ENCODE peak calls at places on chromosomes 5 and 9, in five cellular contexts. G is OCI-LY7; E is effector memory CD4-positive, alpha-beta T cell; Y is astrocyte; C is suprapubic skin. M is an unnamed sample. For H3K4me1, the result is how much of the 10 kb centered on the place peaks cover.

GRCh38 chr9:135605238-135605781 is 34.0 kb downstream of the GLT6D1 start:
- DNase-seq in G (no peak), E (no peak), Y (no peak), C (no peak), M (no peak)

GRCh38 chr5:95924720-95925119 is 36.9 kb downstream of the ELL2 start:
- DNase-seq in G (no peak), E (no peak), Y (no peak), C (no peak), M (no peak)

GRCh38 chr9:25562101-25562500 is 116.1 kb downstream of the TUSC1 start:
- DNase-seq in G (no peak), E (no peak), Y (no peak), C (no peak), M (no peak)

GRCh38 chr5:127296321-127296720 is 5.7 kb downstream of the MEGF10 start:
- DNase-seq in G (no peak), E (no peak), Y (peak), C (no peak), M (no peak)

GRCh38 chr5:179818746-179819295 is 1.9 kb upstream of the SQSTM1 start:
- DNase-seq in G (peak), E (peak), Y (peak), C (peak), M (peak)

GRCh38 chr5:172837640-172838039 is 3.6 kb downstream of the ERGIC1 start:
- DNase-seq in G (peak), E (peak), Y (no peak), C (no peak), M (no peak)

GRCh38 chr5:65018763-65019162 is 250.0 kb downstream of the CWC27 start:
- DNase-seq in G (no peak), E (no peak), Y (no peak), C (no peak), M (peak)

GRCh38 chr5:157076558-157076957 is 17.6 kb upstream of the HAVCR1 start:
- DNase-seq in G (no peak), E (no peak), Y (peak), C (no peak), M (peak)

GRCh38 chr5:72558383-72558782 is 51.2 kb upstream of the ZNF366 start:
- DNase-seq in G (no peak), E (no peak), Y (no peak), C (no peak), M (no peak)

GRCh38 chr9:22693151-22693550 is 246.5 kb downstream of the DMRTA1 start:
- DNase-seq in G (no peak), E (no peak), Y (peak), C (no peak), M (no peak)

DNA sequence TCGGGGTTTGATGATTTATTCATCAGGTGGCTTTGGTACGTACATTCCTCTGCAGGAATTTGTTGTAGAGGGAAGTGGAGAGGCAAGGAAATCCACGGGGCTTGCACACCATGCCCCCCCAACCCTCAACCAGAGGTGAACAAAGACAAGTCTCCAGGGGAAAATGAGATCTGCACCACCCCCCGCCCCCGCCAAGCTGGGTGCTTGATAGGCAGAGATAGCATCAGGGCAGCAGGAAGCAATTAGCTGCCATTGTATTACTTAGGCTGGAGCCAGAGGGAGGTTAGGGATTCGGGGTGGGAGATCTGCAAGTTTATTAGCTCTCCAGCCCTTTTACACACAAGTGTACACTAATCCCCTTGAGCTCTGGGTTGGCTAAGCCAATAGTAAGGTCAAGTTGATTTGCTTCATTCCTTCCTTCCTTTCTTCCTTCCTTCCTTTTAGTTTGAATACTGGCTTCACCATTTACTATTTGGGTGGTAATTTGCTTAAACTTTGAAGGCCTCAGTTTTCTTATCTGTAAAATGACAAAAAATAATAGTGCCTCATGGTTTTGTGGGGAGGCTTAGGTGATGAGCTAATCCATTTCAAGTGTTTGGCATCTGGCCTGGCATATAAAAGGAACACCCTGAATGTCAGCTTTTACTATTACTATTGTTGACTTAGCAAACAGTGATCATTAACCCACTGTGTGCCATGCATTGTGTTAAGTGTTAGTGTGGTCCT is 34.1 kb downstream of the SPRY4 start:
- DNase-seq in G (no peak), E (no peak), Y (peak), C (no peak), M (no peak)
- H3K4me1 ChIP-seq in G (under half), E (under half), Y (under half), C (under half), M (under half)

DNA sequence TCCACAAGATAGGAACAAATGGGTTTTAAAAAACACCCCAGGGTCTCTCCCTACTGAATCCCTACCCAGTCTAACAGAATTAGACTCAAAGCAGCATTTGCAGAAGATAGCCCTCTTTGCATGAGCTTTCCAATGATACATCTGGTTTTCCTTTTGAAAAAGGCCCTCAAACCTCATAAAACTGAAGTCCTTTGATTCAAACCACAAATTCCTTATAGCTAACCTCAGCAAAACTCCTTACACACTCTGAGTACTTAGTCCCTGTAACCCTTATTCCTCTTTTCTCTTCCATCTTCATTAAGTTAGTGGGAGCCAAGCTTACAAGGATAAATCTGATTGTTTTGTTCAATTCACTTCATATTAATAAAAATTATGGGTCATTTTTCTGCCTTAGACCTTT is 90.5 kb upstream of the TNC start:
- DNase-seq in G (no peak), E (no peak), Y (peak), C (no peak), M (no peak)
- H3K4me3 ChIP-seq in G (no peak), E (no peak), Y (no peak), C (no peak), M (no peak)

GRCh38 chr9:125603478-125604021 is 103.5 kb downstream of the MAPKAP1 start:
- DNase-seq in G (no peak), E (no peak), Y (no peak), C (no peak), M (no peak)
- H3K4me1 ChIP-seq in G (under half), E (under half), Y (under half), C (under half), M (under half)

DNA sequence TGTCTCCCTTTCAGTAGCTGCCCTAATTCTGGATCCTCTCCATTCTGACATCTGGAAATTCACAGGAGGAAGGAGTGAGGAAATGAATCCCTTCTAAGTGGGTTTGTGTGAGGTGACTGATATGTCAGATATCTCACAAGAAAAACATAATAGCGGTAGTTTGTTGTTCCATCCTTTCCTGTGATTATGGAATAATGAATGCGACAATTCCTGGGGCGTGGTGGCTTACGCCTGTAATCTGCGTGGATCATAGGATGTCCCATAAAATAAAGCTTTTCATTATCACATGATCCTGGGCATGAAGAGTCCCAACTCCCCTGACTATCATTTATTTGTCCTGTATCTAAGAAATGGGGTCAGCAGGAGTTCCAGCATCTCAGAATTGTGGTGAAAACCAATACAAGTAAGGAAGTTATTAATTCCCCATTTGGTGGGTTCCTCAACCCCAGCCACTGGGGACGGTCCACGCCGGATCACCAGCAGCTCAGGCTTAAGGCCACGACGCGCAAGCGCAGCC is 375 bp upstream of the C5orf24 start:
- DNase-seq in G (no peak), E (no peak), Y (peak), C (no peak), M (no peak)
- H3K4me3 ChIP-seq in G (peak), E (peak), Y (peak), C (peak), M (no peak)

GRCh38 chr5:119356384-119357188 is 767 bp downstream of the TNFAIP8 start:
- DNase-seq in G (peak), E (no peak), Y (no peak), C (no peak), M (no peak)

GRCh38 chr5:119355636-119356383 is at the start of gene TNFAIP8:
- DNase-seq in G (peak), E (peak), Y (peak), C (peak), M (peak)

GRCh38 chr5:119358901-119359603 is 3.2 kb downstream of the TNFAIP8 start:
- DNase-seq in G (no peak), E (no peak), Y (no peak), C (no peak), M (no peak)

GRCh38 chr5:119357815-119358559 is 2.2 kb downstream of the TNFAIP8 start:
- DNase-seq in G (no peak), E (no peak), Y (no peak), C (no peak), M (no peak)

GRCh38 chr5:119357309-119357708 is 1.5 kb downstream of the TNFAIP8 start:
- DNase-seq in G (no peak), E (no peak), Y (no peak), C (no peak), M (no peak)
- H3K4me1 ChIP-seq in G (half or more), E (half or more), Y (under half), C (half or more), M (under half)

GRCh38 chr5:10536931-10537579 is 26.8 kb upstream of the ANKRD33B start:
- DNase-seq in G (peak), E (no peak), Y (no peak), C (no peak), M (no peak)
- H3K4me3 ChIP-seq in G (peak), E (peak), Y (no peak), C (peak), M (no peak)

M was measured in right cardiac atrium.